ENCODE peak calls at places on chromosome 15, in ten cellular contexts. F is NCI-H1105; K is DMS153; O is neural crest cell; T is psoas muscle; H is activated CD4-positive, alpha-beta T cell treated with anti-CD3 and anti-CD28 coated beads for 24 hours; J is MV-4-11; G is activated T-helper 1 cell treated with anti-CD3 and anti-CD28 coated beads, Interleukin-2, amount 50 U/mL, for 16 hours; L is cardiac fibroblast; Z is hepatocyte. B is an unnamed sample.
A peak's percentile ranks its signal among the peaks of the same experiment; 100 is the strongest.

GRCh38 chr15:100111103-100112060 is 230.4 kb downstream of the ADAMTS17 start:
- DNase-seq in Z (peak; percentile 80), T (peak; percentile 62), H (no peak), O (no peak), F (no peak), G (peak; percentile 5), K (peak; percentile 60), J (peak; percentile 85), L (peak; percentile 89), B (peak; percentile 76)

GRCh38 chr15:89361451-89362202 is 27.0 kb upstream of the POLG start:
- DNase-seq in O (peak; percentile 80), T (peak; percentile 66), G (peak; percentile 31), K (no peak), Z (peak; percentile 89), H (peak; percentile 39), F (no peak), J (peak; percentile 47), L (peak; percentile 62), B (peak; percentile 84)

GRCh38 chr15:101531170-101531569 is 41.7 kb upstream of the PCSK6 start:
- DNase-seq in H (no peak), J (no peak), K (no peak), Z (no peak), F (no peak), O (no peak), G (no peak), L (no peak), T (no peak), B (no peak)

GRCh38 chr15:70762469-70763119 is 764 bp downstream of the UACA start:
- DNase-seq in H (no peak), T (peak; percentile 50), G (no peak), O (peak; percentile 20), Z (peak; percentile 67), L (peak; percentile 80), K (no peak), F (peak; percentile 39), J (no peak), B (peak; percentile 72)

GRCh38 chr15:65033659-65034269 is 4.3 kb upstream of the MTFMT start:
- DNase-seq in L (peak; percentile 63), F (peak; percentile 7), K (no peak), Z (peak; percentile 75), O (no peak), T (no peak), J (peak; percentile 38), H (no peak), G (no peak), B (no peak)

GRCh38 chr15:41773729-41774061 is 589 bp upstream of the MAPKBP1 start:
- DNase-seq in F (no peak), H (no peak), L (no peak), T (no peak), G (no peak), O (no peak), J (no peak), K (no peak), Z (no peak), B (no peak)

GRCh38 chr15:30038667-30039523 is 43.9 kb upstream of the GOLGA8J start:
- DNase-seq in H (no peak), G (no peak), K (no peak), F (no peak), O (no peak), J (no peak), L (no peak), Z (no peak), T (peak; percentile 23), B (no peak)

GRCh38 chr15:25838871-25839195 is 24.3 kb downstream of the ATP10A start:
- DNase-seq in F (no peak), G (no peak), O (no peak), T (no peak), K (no peak), H (no peak), L (no peak), J (no peak), Z (no peak), B (no peak)

GRCh38 chr15:40307421-40308165 is at the start of gene PLCB2:
- DNase-seq in O (no peak), K (no peak), L (no peak), J (peak; percentile 79), T (no peak), Z (no peak), G (peak; percentile 44), F (no peak), H (peak; percentile 39), B (no peak)

B was measured in sciatic nerve.